ENCODE peak calls at places on chromosomes 12 and 14, in four cellular contexts. Z, A, V and R are unnamed samples.

GRCh38 chr14:75275598-75275997 is 3.0 kb upstream of the FOS start:
- DNase-seq in Z (no peak), A (no peak), V (no peak), R (no peak)

GRCh38 chr12:42862055-42862454 is 272.5 kb upstream of the PRICKLE1 start:
- DNase-seq in Z (no peak), A (no peak), V (no peak), R (peak)

GRCh38 chr12:98916106-98916505 is 271.0 kb downstream of the APAF1 start:
- DNase-seq in Z (no peak), A (no peak), V (no peak), R (no peak)

GRCh38 chr14:23114669-23115491 is 4.2 kb downstream of the CEBPE start:
- DNase-seq in Z (peak), A (peak), V (no peak), R (peak)

GRCh38 chr12:52119398-52120254 is 40.1 kb downstream of the SMIM41 start:
- DNase-seq in Z (no peak), A (peak), V (peak), R (no peak)

GRCh38 chr14:101889898-101890297 is 74.5 kb upstream of the DYNC1H1 start:
- DNase-seq in Z (no peak), A (peak), V (no peak), R (no peak)

GRCh38 chr12:77615331-77615730 is 215.4 kb upstream of the NAV3 start:
- DNase-seq in Z (peak), A (peak), V (no peak), R (no peak)

GRCh38 chr14:103126088-103126872 is 3.0 kb downstream of the TNFAIP2 start:
- DNase-seq in Z (no peak), A (no peak), V (no peak), R (no peak)

GRCh38 chr12:24482882-24483604 is 465.9 kb downstream of the BCAT1 start:
- DNase-seq in Z (no peak), A (no peak), V (no peak), R (no peak)

GRCh38 chr12:52285851-52286530 is 5.3 kb downstream of the KRT81 start:
- DNase-seq in Z (no peak), A (no peak), V (peak), R (no peak)

GRCh38 chr12:119334459-119335170 is at the start of gene CCDC60:
- DNase-seq in Z (no peak), A (no peak), V (peak), R (no peak)

GRCh38 chr14:104878582-104878981 is 13.5 kb downstream of the CEP170B start:
- DNase-seq in Z (no peak), A (no peak), V (no peak), R (no peak)

GRCh38 chr12:6951551-6952120 is 480 bp downstream of the PTPN6 start:
- DNase-seq in Z (no peak), A (no peak), V (no peak), R (no peak)

GRCh38 chr12:6949063-6949594 is 2.0 kb upstream of the PTPN6 start:
- DNase-seq in Z (no peak), A (no peak), V (no peak), R (no peak)

GRCh38 chr12:6952121-6952859 is 1.1 kb downstream of the PTPN6 start:
- DNase-seq in Z (no peak), A (no peak), V (no peak), R (no peak)

GRCh38 chr12:6950944-6951540 is at the start of gene PTPN6:
- DNase-seq in Z (no peak), A (peak), V (peak), R (no peak)

GRCh38 chr12:6950401-6950801 is 755 bp upstream of the PTPN6 start:
- DNase-seq in Z (no peak), A (peak), V (no peak), R (no peak)
- H3K4me3 ChIP-seq in Z (no peak), A (peak), V (peak), R (no peak)

DNA sequence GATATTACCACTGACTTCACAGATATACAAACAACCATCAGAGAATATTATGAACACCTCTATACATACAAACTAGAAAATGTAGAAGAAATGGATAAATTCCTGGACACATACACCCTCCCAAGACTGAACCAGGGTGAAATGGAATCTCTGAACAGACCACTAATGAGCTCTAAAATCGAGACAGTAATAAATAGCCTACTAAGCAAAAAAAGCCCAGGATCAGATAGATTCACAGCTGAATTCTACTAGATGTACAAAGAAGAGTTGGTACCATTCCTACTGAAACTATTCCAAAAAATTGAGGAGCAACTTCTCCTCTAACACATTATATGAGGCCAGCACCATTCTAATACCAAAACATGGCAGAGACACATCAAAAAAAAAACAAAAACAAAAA is 837.7 kb downstream of the FSCB start:
- DNase-seq in Z (no peak), A (no peak), V (no peak), R (no peak)
- TF ChIP-seq CTCF in Z (no peak), A (no peak), V (no peak), R (no peak)

GRCh38 chr12:121590476-121591143 is 9.8 kb upstream of the KDM2B start:
- DNase-seq in Z (no peak), A (peak), V (no peak), R (no peak)
- H3K4me3 ChIP-seq in Z (peak), A (no peak), V (peak), R (peak)

DNA sequence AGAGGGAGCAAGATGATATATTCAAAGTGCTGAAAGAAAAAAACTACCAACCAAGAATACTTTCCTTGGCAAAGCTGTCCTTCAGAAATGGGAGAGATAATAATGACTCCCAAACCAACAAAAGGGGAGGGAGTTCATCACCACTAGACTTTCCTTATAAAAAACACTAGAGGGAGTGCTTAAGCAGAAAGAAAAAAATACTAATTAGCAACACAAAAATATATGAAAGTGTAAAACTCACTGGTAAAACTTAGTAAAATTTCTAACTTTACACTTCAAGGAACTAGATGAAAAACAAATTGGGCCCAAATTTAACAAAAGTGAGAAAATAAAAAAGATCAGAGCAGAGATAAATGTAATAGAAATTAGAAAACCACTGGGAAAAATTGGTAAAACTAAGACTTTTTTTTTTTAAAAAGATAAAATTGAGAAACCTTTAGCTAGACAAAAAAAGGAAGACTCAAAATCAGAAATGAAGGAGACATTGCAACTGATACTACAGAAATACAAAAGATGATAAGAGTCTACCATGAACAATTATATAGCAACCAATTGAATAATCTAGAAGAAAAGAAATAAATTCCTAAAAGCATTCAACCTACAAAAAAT is 60.4 kb upstream of the FAR2 start:
- DNase-seq in Z (peak), A (peak), V (no peak), R (no peak)
- TF ChIP-seq CTCF in Z (peak), A (peak), V (no peak), R (peak)

DNA sequence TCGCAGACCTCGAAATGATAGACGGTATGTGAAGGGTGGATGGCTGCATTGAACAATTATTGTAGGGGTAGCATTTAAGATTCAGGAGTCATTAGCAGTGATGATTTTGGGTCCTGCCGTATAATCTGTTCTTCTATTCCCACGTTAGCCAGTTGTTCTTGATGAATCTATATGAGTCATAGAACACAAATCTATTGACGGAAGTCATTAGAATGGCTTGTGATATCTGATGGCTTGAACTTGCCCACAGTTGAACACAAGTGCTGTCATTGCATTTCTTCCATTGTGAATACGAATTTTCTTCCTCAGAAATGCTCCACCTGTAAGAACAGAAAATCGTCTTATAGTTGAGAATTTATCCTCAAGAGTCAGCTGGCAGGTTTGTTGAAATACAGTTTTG is 1.9 kb downstream of the SRSF5 start:
- DNase-seq in Z (no peak), A (no peak), V (no peak), R (no peak)
- H3K4me3 ChIP-seq in Z (peak), A (peak), V (peak), R (peak)

GRCh38 chr14:81459421-81459820 is 59.3 kb upstream of the STON2 start:
- DNase-seq in Z (no peak), A (no peak), V (no peak), R (peak)

GRCh38 chr14:81465507-81466228 is 65.5 kb upstream of the STON2 start:
- DNase-seq in Z (no peak), A (no peak), V (no peak), R (no peak)

GRCh38 chr14:81459912-81460311 is 59.8 kb upstream of the STON2 start:
- DNase-seq in Z (no peak), A (no peak), V (no peak), R (no peak)

GRCh38 chr14:81466854-81467253 is 66.7 kb upstream of the STON2 start:
- DNase-seq in Z (no peak), A (no peak), V (no peak), R (no peak)

GRCh38 chr14:81464253-81465001 is 64.3 kb upstream of the STON2 start:
- DNase-seq in Z (peak), A (peak), V (no peak), R (no peak)
- TF ChIP-seq CTCF in Z (peak), A (peak), V (peak), R (peak)

DNA sequence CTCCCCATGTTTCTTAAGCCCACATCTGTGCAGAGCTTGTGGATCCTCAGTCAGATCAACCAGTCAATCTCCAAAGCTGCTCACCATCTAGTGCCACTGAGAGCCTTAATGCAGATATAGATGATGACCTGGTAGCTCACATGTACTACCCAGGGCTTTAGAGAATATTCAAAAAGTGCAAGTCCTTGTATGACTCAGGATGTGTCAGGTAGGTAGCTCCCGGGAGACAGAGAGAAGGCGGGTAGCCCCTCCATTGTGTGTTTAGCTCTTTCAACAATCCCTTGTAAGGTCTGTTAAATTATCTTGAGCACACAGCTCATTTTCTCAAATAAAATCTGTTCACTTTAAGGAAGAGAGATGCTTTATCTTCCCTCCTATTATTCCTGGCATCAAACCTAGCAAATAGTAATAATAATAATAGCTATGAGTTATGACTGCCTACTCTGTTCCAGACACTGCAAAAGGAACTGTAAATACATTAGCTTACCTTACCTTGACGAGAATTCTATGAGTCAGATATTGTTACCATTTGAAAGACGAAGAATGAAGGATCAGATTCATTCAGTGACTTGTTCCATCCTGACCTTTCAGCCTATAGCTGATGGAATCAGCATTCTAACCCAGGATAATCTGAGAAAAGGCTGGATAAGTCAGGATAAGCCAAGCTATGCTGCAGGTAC is 57.6 kb upstream of the CCND2 start:
- DNase-seq in Z (no peak), A (no peak), V (no peak), R (no peak)
- H3K4me3 ChIP-seq in Z (no peak), A (no peak), V (no peak), R (no peak)

DNA sequence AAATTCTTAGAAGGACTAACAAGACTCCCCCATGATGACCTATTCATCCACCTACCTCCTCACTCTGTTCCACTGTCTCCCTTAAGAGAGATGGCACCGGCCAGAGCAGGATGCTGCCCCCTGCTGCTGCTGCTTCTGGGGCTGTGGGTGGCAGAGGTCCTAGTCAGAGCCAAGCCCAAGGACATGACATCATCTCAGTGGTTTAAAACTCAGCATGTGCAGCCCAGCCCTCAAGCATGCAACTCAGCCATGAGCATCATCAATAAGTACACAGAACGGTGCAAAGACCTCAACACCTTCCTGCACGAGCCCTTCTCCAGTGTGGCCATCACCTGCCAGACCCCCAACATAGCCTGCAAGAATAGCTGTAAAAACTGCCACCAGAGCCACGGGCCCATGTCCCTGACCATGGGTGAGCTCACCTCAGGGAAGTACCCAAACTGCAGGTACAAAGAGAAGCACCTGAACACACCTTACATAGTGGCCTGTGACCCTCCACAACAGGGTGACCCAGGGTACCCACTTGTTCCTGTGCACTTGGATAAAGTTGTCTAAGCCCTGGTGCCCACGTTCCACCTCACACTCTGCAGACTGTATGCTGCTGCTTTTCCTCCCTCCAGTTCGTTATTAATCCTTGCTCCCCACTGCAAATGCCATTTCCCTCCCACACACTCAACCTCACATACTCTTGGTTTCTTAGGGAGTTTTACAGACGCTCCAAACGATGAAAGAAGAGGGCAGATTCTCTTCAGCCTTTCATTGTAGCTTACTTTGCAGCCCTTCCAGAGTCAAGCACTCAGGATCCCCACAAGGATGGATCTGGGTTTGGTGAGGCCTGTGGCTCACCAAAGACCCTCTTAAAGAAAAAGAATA is at the start of gene RNASE8:
- DNase-seq in Z (no peak), A (peak), V (no peak), R (no peak)
- TF ChIP-seq CTCF in Z (no peak), A (no peak), V (no peak), R (no peak)